ENCODE peak calls at places on chromosomes 3 and 15, in seven cellular contexts. J is glutamatergic neuron, Y is brain microvascular endothelial cell, K is HTR-8/SVneo, E is erythroblast, Q is hippocampal formation, X is cardiac fibroblast. N is an unnamed sample.

GRCh38 chr3:42600958-42601675 is 631 bp downstream of the NKTR start:
- DNase-seq in X (peak; percentile 69), Q (no peak), Y (peak; percentile 58), J (no peak), E (peak; percentile 81), K (peak; percentile 41), N (peak; percentile 85)

GRCh38 chr3:62587579-62588031 is 214.3 kb upstream of the FEZF2 start:
- DNase-seq in Q (no peak), E (no peak), Y (peak; percentile 90), K (peak; percentile 63), J (no peak), X (peak; percentile 90), N (no peak)

GRCh38 chr15:98609144-98609852 is 39.0 kb upstream of the IGF1R start:
- DNase-seq in Q (no peak), E (no peak), X (peak; percentile 41), K (peak; percentile 74), Y (peak; percentile 7), J (no peak), N (peak; percentile 76)

GRCh38 chr3:38567498-38567897 is 71.4 kb downstream of the EXOG start:
- DNase-seq in J (no peak), Y (no peak), E (no peak), K (no peak), X (no peak), Q (no peak), N (no peak)

GRCh38 chr15:67784057-67784781 is 41.1 kb upstream of the SKOR1 start:
- DNase-seq in Q (no peak), K (no peak), X (no peak), E (no peak), Y (no peak), J (no peak), N (no peak)

GRCh38 chr3:123893012-123893411 is 8.9 kb upstream of the MYLK start:
- DNase-seq in K (no peak), J (no peak), Y (no peak), Q (no peak), E (no peak), X (no peak), N (no peak)

GRCh38 chr3:99768126-99768525 is 49.5 kb upstream of the CMSS1 start:
- DNase-seq in J (no peak), Q (no peak), E (no peak), K (no peak), Y (no peak), X (no peak), N (no peak)

GRCh38 chr15:50164458-50164857 is 17.5 kb upstream of the SLC27A2 start:
- DNase-seq in Y (no peak), E (no peak), X (peak; percentile 27), J (no peak), Q (no peak), K (no peak), N (no peak)

GRCh38 chr15:61084502-61084901 is 144.6 kb downstream of the RORA start:
- DNase-seq in E (no peak), X (no peak), Q (peak; percentile 33), Y (no peak), K (no peak), J (no peak), N (no peak)

GRCh38 chr15:66864086-66864830 is 162.2 kb downstream of the SMAD6 start:
- DNase-seq in K (no peak), Q (no peak), E (no peak), X (no peak), Y (no peak), J (no peak), N (no peak)

GRCh38 chr3:164080208-164080607 is 998.1 kb downstream of the SI start:
- DNase-seq in E (no peak), Y (no peak), J (no peak), X (no peak), K (no peak), Q (no peak), N (no peak)

GRCh38 chr3:10334461-10334860 is 13.5 kb upstream of the SEC13 start:
- DNase-seq in E (peak; percentile 13), Q (peak; percentile 57), J (no peak), Y (peak; percentile 39), X (peak; percentile 71), K (no peak), N (no peak)

GRCh38 chr3:9902372-9903237 is at the start of gene IL17RE:
- DNase-seq in Q (no peak), K (no peak), E (peak; percentile 31), Y (no peak), J (no peak), X (no peak), N (peak; percentile 24)

GRCh38 chr3:70731046-70731445 is 418.6 kb upstream of the MDFIC2 start:
- DNase-seq in J (no peak), Y (no peak), K (no peak), E (no peak), X (no peak), Q (no peak), N (no peak)

GRCh38 chr3:128537091-128537703 is 44.2 kb upstream of the GATA2 start:
- DNase-seq in X (no peak), E (no peak), J (no peak), K (no peak), Y (no peak), Q (no peak), N (no peak)

GRCh38 chr3:50395070-50395860 is 35.9 kb upstream of the TMEM115 start:
- DNase-seq in Y (no peak), K (no peak), X (no peak), J (no peak), Q (no peak), E (no peak), N (no peak)

GRCh38 chr3:17894434-17895060 is 152.1 kb upstream of the TBC1D5 start:
- DNase-seq in Q (no peak), K (no peak), X (peak; percentile 80), E (peak; percentile 65), J (peak; percentile 69), Y (peak; percentile 80), N (peak; percentile 46)

GRCh38 chr15:33293619-33294309 is 17.0 kb upstream of the RYR3 start:
- DNase-seq in Q (no peak), J (no peak), K (no peak), E (no peak), X (peak; percentile 26), Y (peak; percentile 5), N (no peak)

GRCh38 chr15:80595391-80595790 is 99.7 kb upstream of the ABHD17C start:
- DNase-seq in Q (no peak), X (peak; percentile 43), J (no peak), K (no peak), E (peak; percentile 28), Y (no peak), N (no peak)

GRCh38 chr15:62649793-62650420 is 392.6 kb upstream of the TPM1 start:
- DNase-seq in J (no peak), Y (peak; percentile 41), Q (peak; percentile 30), X (peak; percentile 34), E (peak; percentile 25), K (no peak), N (peak; percentile 75)

GRCh38 chr3:356947-357346 is 160.4 kb downstream of the CHL1 start:
- DNase-seq in E (no peak), Q (no peak), Y (no peak), K (no peak), J (no peak), X (no peak), N (peak; percentile 89)

GRCh38 chr3:184005981-184006507 is 11.6 kb downstream of the ABCC5 start:
- DNase-seq in E (peak; percentile 84), J (no peak), K (no peak), Y (peak; percentile 12), Q (peak; percentile 16), X (peak; percentile 14), N (peak; percentile 92)

GRCh38 chr3:9855594-9855993 is 11.8 kb upstream of the RPUSD3 start:
- DNase-seq in K (no peak), Q (no peak), J (no peak), Y (no peak), X (no peak), E (no peak), N (no peak)

GRCh38 chr15:73212424-73212823 is 156.3 kb downstream of the HCN4 start:
- DNase-seq in E (no peak), J (no peak), Q (no peak), K (no peak), Y (no peak), X (peak; percentile 18), N (no peak)

GRCh38 chr3:181629701-181630100 is 82.0 kb upstream of the SOX2 start:
- DNase-seq in K (no peak), X (peak; percentile 25), Y (no peak), E (no peak), J (no peak), Q (no peak), N (no peak)

N was measured in left kidney.